ENCODE peak calls at places on chromosomes 2 and 18, in five cellular contexts. One of them, this sample, is unnamed.

GRCh38 chr2:143513081-143513480 is 383.9 kb downstream of the ARHGAP15 start:
- DNase-seq in right lobe of liver: no peak
- DNase-seq in esophagus squamous epithelium: no peak
- DNase-seq in gastrocnemius medialis: peak
- DNase-seq in body of pancreas: peak
- DNase-seq in this sample: no peak

GRCh38 chr2:236262238-236262637 is 2.0 kb downstream of the ASB18 start:
- DNase-seq in right lobe of liver: no peak
- DNase-seq in esophagus squamous epithelium: no peak
- DNase-seq in gastrocnemius medialis: peak
- DNase-seq in body of pancreas: no peak
- DNase-seq in this sample: no peak

GRCh38 chr18:71666481-71666880 is 877.7 kb downstream of the CBLN2 start:
- DNase-seq in right lobe of liver: no peak
- DNase-seq in esophagus squamous epithelium: no peak
- DNase-seq in gastrocnemius medialis: no peak
- DNase-seq in body of pancreas: no peak
- DNase-seq in this sample: no peak

GRCh38 chr18:34942276-34942675 is 98.9 kb upstream of the MAPRE2 start:
- DNase-seq in right lobe of liver: no peak
- DNase-seq in esophagus squamous epithelium: no peak
- DNase-seq in gastrocnemius medialis: no peak
- DNase-seq in body of pancreas: no peak
- DNase-seq in this sample: no peak

GRCh38 chr2:239820836-239821693 is 204.1 kb downstream of the NDUFA10 start:
- DNase-seq in right lobe of liver: no peak
- DNase-seq in esophagus squamous epithelium: no peak
- DNase-seq in gastrocnemius medialis: no peak
- DNase-seq in body of pancreas: no peak
- DNase-seq in this sample: peak

GRCh38 chr2:239363946-239364637 is 36.7 kb downstream of the HDAC4 start:
- DNase-seq in right lobe of liver: no peak
- DNase-seq in esophagus squamous epithelium: no peak
- DNase-seq in gastrocnemius medialis: no peak
- DNase-seq in body of pancreas: no peak
- DNase-seq in this sample: no peak

GRCh38 chr2:120599064-120599463 is 136.6 kb upstream of the GLI2 start:
- DNase-seq in right lobe of liver: peak
- DNase-seq in esophagus squamous epithelium: no peak
- DNase-seq in gastrocnemius medialis: no peak
- DNase-seq in body of pancreas: no peak
- DNase-seq in this sample: no peak

GRCh38 chr2:237474931-237475703 is 11.9 kb upstream of the MLPH start:
- DNase-seq in right lobe of liver: peak
- DNase-seq in esophagus squamous epithelium: no peak
- DNase-seq in gastrocnemius medialis: peak
- DNase-seq in body of pancreas: peak
- DNase-seq in this sample: peak

GRCh38 chr18:13151656-13152055 is 66.9 kb upstream of the LDLRAD4 start:
- DNase-seq in right lobe of liver: no peak
- DNase-seq in esophagus squamous epithelium: no peak
- DNase-seq in gastrocnemius medialis: no peak
- DNase-seq in body of pancreas: no peak
- DNase-seq in this sample: no peak

GRCh38 chr2:170148161-170148560 is 29.8 kb upstream of the MYO3B start:
- DNase-seq in right lobe of liver: no peak
- DNase-seq in esophagus squamous epithelium: no peak
- DNase-seq in gastrocnemius medialis: no peak
- DNase-seq in body of pancreas: no peak
- DNase-seq in this sample: no peak

GRCh38 chr2:28338046-28338753 is 54.5 kb upstream of the FOSL2 start:
- DNase-seq in right lobe of liver: peak
- DNase-seq in esophagus squamous epithelium: no peak
- DNase-seq in gastrocnemius medialis: peak
- DNase-seq in body of pancreas: peak
- DNase-seq in this sample: no peak

GRCh38 chr2:88590998-88591613 is 36.2 kb downstream of the EIF2AK3 start:
- DNase-seq in right lobe of liver: no peak
- DNase-seq in esophagus squamous epithelium: no peak
- DNase-seq in gastrocnemius medialis: no peak
- DNase-seq in body of pancreas: peak
- DNase-seq in this sample: peak

GRCh38 chr2:199606193-199606780 is 148.5 kb upstream of the SATB2 start:
- DNase-seq in right lobe of liver: no peak
- DNase-seq in esophagus squamous epithelium: no peak
- DNase-seq in gastrocnemius medialis: no peak
- DNase-seq in body of pancreas: no peak
- DNase-seq in this sample: no peak

GRCh38 chr18:6355789-6356589 is 58.7 kb downstream of the L3MBTL4 start:
- DNase-seq in right lobe of liver: no peak
- DNase-seq in esophagus squamous epithelium: no peak
- DNase-seq in gastrocnemius medialis: no peak
- DNase-seq in body of pancreas: no peak
- DNase-seq in this sample: no peak

GRCh38 chr18:36828630-36829361 is at the start of the genes KIAA1328 and TPGS2:
- DNase-seq in right lobe of liver: peak
- DNase-seq in esophagus squamous epithelium: peak
- DNase-seq in gastrocnemius medialis: peak
- DNase-seq in body of pancreas: peak
- DNase-seq in this sample: peak

GRCh38 chr2:218375212-218375611 is 6.9 kb upstream of the SLC11A1 start:
- DNase-seq in right lobe of liver: no peak
- DNase-seq in esophagus squamous epithelium: no peak
- DNase-seq in gastrocnemius medialis: no peak
- DNase-seq in body of pancreas: no peak
- DNase-seq in this sample: no peak

GRCh38 chr2:240384711-240385450 is 50.6 kb upstream of the GPC1 start:
- DNase-seq in right lobe of liver: peak
- DNase-seq in esophagus squamous epithelium: no peak
- DNase-seq in gastrocnemius medialis: peak
- DNase-seq in body of pancreas: no peak
- DNase-seq in this sample: no peak

GRCh38 chr2:53445376-53446072 is 322.1 kb upstream of the CHAC2 start:
- DNase-seq in right lobe of liver: no peak
- DNase-seq in esophagus squamous epithelium: no peak
- DNase-seq in gastrocnemius medialis: no peak
- DNase-seq in body of pancreas: no peak
- DNase-seq in this sample: no peak

GRCh38 chr18:6820314-6820713 is 90.8 kb downstream of the ARHGAP28 start:
- DNase-seq in right lobe of liver: no peak
- DNase-seq in esophagus squamous epithelium: no peak
- DNase-seq in gastrocnemius medialis: no peak
- DNase-seq in body of pancreas: no peak
- DNase-seq in this sample: no peak

GRCh38 chr2:12211326-12212170 is 465.1 kb downstream of the LPIN1 start:
- DNase-seq in right lobe of liver: no peak
- DNase-seq in esophagus squamous epithelium: no peak
- DNase-seq in gastrocnemius medialis: no peak
- DNase-seq in body of pancreas: peak
- DNase-seq in this sample: no peak

GRCh38 chr2:145740302-145740701 is 1220.4 kb upstream of the ZEB2 start:
- DNase-seq in right lobe of liver: no peak
- DNase-seq in esophagus squamous epithelium: no peak
- DNase-seq in gastrocnemius medialis: no peak
- DNase-seq in body of pancreas: no peak
- DNase-seq in this sample: no peak

GRCh38 chr2:128321421-128321775 is 2.7 kb upstream of the HS6ST1 start:
- DNase-seq in right lobe of liver: no peak
- DNase-seq in esophagus squamous epithelium: no peak
- DNase-seq in gastrocnemius medialis: no peak
- DNase-seq in body of pancreas: peak
- DNase-seq in this sample: peak

GRCh38 chr18:47909484-47909883 is 21.0 kb downstream of the SMAD2 start:
- DNase-seq in right lobe of liver: no peak
- DNase-seq in esophagus squamous epithelium: no peak
- DNase-seq in gastrocnemius medialis: no peak
- DNase-seq in body of pancreas: no peak
- DNase-seq in this sample: no peak

GRCh38 chr2:146917430-146918037 is 927.3 kb upstream of the ACVR2A start:
- DNase-seq in right lobe of liver: no peak
- DNase-seq in esophagus squamous epithelium: no peak
- DNase-seq in gastrocnemius medialis: no peak
- DNase-seq in body of pancreas: no peak
- DNase-seq in this sample: no peak

GRCh38 chr2:224448236-224448635 is 46.3 kb upstream of the FAM124B start:
- DNase-seq in right lobe of liver: no peak
- DNase-seq in esophagus squamous epithelium: no peak
- DNase-seq in gastrocnemius medialis: no peak
- DNase-seq in body of pancreas: no peak
- DNase-seq in this sample: no peak

GRCh38 chr2:54673501-54673998 is 49.9 kb upstream of the EML6 start:
- DNase-seq in right lobe of liver: peak
- DNase-seq in esophagus squamous epithelium: no peak
- DNase-seq in gastrocnemius medialis: peak
- DNase-seq in body of pancreas: peak
- DNase-seq in this sample: peak

GRCh38 chr2:169393068-169393590 is 30.8 kb upstream of the LRP2 start:
- DNase-seq in right lobe of liver: no peak
- DNase-seq in esophagus squamous epithelium: no peak
- DNase-seq in gastrocnemius medialis: no peak
- DNase-seq in body of pancreas: no peak
- DNase-seq in this sample: no peak

GRCh38 chr2:219405451-219405850 is 12.7 kb upstream of the DES start:
- DNase-seq in right lobe of liver: no peak
- DNase-seq in esophagus squamous epithelium: no peak
- DNase-seq in gastrocnemius medialis: peak
- DNase-seq in body of pancreas: no peak
- DNase-seq in this sample: peak

GRCh38 chr2:219404954-219405353 is 13.2 kb upstream of the DES start:
- DNase-seq in right lobe of liver: peak
- DNase-seq in esophagus squamous epithelium: no peak
- DNase-seq in gastrocnemius medialis: peak
- DNase-seq in body of pancreas: no peak
- DNase-seq in this sample: peak

GRCh38 chr2:219402665-219403515 is 15.2 kb upstream of the DNPEP start:
- DNase-seq in right lobe of liver: no peak
- DNase-seq in esophagus squamous epithelium: no peak
- DNase-seq in gastrocnemius medialis: peak
- DNase-seq in body of pancreas: peak
- DNase-seq in this sample: peak

GRCh38 chr2:219404291-219404910 is 13.8 kb upstream of the DES start:
- DNase-seq in right lobe of liver: no peak
- DNase-seq in esophagus squamous epithelium: no peak
- DNase-seq in gastrocnemius medialis: peak
- DNase-seq in body of pancreas: no peak
- DNase-seq in this sample: no peak

GRCh38 chr2:219403861-219404260 is 14.3 kb upstream of the DES start:
- DNase-seq in right lobe of liver: no peak
- DNase-seq in esophagus squamous epithelium: no peak
- DNase-seq in gastrocnemius medialis: no peak
- DNase-seq in body of pancreas: no peak
- DNase-seq in this sample: no peak
- H3K4me3 ChIP-seq in right lobe of liver: no peak
- H3K4me3 ChIP-seq in esophagus squamous epithelium: no peak
- H3K4me3 ChIP-seq in gastrocnemius medialis: no peak
- H3K4me3 ChIP-seq in body of pancreas: no peak
- H3K4me3 ChIP-seq in this sample: no peak

GRCh38 chr2:25674003-25674362 is 606 bp upstream of the DTNB start:
- DNase-seq in right lobe of liver: no peak
- DNase-seq in esophagus squamous epithelium: no peak
- DNase-seq in gastrocnemius medialis: no peak
- DNase-seq in body of pancreas: no peak
- DNase-seq in this sample: no peak

GRCh38 chr2:25669520-25669919 is 3.9 kb downstream of the DTNB start:
- DNase-seq in right lobe of liver: no peak
- DNase-seq in esophagus squamous epithelium: no peak
- DNase-seq in gastrocnemius medialis: no peak
- DNase-seq in body of pancreas: no peak
- DNase-seq in this sample: no peak

GRCh38 chr2:25671622-25672021 is 1.8 kb downstream of the DTNB start:
- DNase-seq in right lobe of liver: no peak
- DNase-seq in esophagus squamous epithelium: no peak
- DNase-seq in gastrocnemius medialis: no peak
- DNase-seq in body of pancreas: peak
- DNase-seq in this sample: no peak

GRCh38 chr2:25672500-25673169 is 742 bp downstream of the DTNB start:
- DNase-seq in right lobe of liver: peak
- DNase-seq in esophagus squamous epithelium: no peak
- DNase-seq in gastrocnemius medialis: peak
- DNase-seq in body of pancreas: peak
- DNase-seq in this sample: peak

GRCh38 chr2:25673170-25674002 is at the start of gene DTNB:
- DNase-seq in right lobe of liver: peak
- DNase-seq in esophagus squamous epithelium: peak
- DNase-seq in gastrocnemius medialis: peak
- DNase-seq in body of pancreas: peak
- DNase-seq in this sample: peak
- TF ChIP-seq POLR2A in right lobe of liver: peak
- TF ChIP-seq POLR2A in esophagus squamous epithelium: no peak
- TF ChIP-seq POLR2A in gastrocnemius medialis: peak
- TF ChIP-seq POLR2A in body of pancreas: peak
- TF ChIP-seq POLR2A in this sample: no peak

GRCh38 chr2:117973498-117974082 is 40.3 kb downstream of the CCDC93 start:
- DNase-seq in right lobe of liver: no peak
- DNase-seq in esophagus squamous epithelium: no peak
- DNase-seq in gastrocnemius medialis: no peak
- DNase-seq in body of pancreas: no peak
- DNase-seq in this sample: no peak

GRCh38 chr2:117967981-117968723 is 45.7 kb downstream of the CCDC93 start:
- DNase-seq in right lobe of liver: no peak
- DNase-seq in esophagus squamous epithelium: no peak
- DNase-seq in gastrocnemius medialis: no peak
- DNase-seq in body of pancreas: no peak
- DNase-seq in this sample: no peak

GRCh38 chr2:117963446-117963845 is 50.4 kb downstream of the CCDC93 start:
- DNase-seq in right lobe of liver: no peak
- DNase-seq in esophagus squamous epithelium: no peak
- DNase-seq in gastrocnemius medialis: no peak
- DNase-seq in body of pancreas: no peak
- DNase-seq in this sample: no peak

GRCh38 chr2:117972466-117973123 is 41.3 kb downstream of the CCDC93 start:
- DNase-seq in right lobe of liver: no peak
- DNase-seq in esophagus squamous epithelium: no peak
- DNase-seq in gastrocnemius medialis: no peak
- DNase-seq in body of pancreas: no peak
- DNase-seq in this sample: no peak

GRCh38 chr2:117968724-117969121 is 45.1 kb downstream of the CCDC93 start:
- DNase-seq in right lobe of liver: no peak
- DNase-seq in esophagus squamous epithelium: no peak
- DNase-seq in gastrocnemius medialis: no peak
- DNase-seq in body of pancreas: no peak
- DNase-seq in this sample: no peak
- TF ChIP-seq CTCF in right lobe of liver: no peak
- TF ChIP-seq CTCF in esophagus squamous epithelium: no peak
- TF ChIP-seq CTCF in gastrocnemius medialis: no peak
- TF ChIP-seq CTCF in body of pancreas: no peak
- TF ChIP-seq CTCF in this sample: no peak

DNA sequence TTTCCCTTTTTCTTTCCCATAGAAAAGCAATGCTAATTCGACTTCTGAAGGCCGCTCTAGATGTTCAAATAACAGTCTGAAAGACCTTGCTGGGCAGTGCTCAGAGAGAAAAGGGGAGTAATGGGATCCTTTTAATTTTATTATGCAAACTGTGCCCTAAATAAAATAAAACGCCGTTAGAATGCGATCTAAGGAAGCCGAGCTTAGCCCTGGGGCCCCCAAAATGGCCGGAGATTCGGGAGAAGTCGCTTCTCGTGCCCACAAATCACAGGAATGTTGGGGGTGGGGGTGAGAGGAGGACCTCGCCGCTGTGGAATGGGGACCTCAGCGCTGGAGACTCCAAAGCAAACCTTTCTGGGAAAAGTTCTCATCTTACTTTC is 8.4 kb upstream of the POU3F3 start:
- DNase-seq in right lobe of liver: no peak
- DNase-seq in esophagus squamous epithelium: no peak
- DNase-seq in gastrocnemius medialis: no peak
- DNase-seq in body of pancreas: no peak
- DNase-seq in this sample: no peak
- H3K4me3 ChIP-seq in right lobe of liver: no peak
- H3K4me3 ChIP-seq in esophagus squamous epithelium: no peak
- H3K4me3 ChIP-seq in gastrocnemius medialis: no peak
- H3K4me3 ChIP-seq in body of pancreas: no peak
- H3K4me3 ChIP-seq in this sample: no peak

This sample was measured in heart left ventricle.